ENCODE peak calls at places on chromosomes 11 and 22, in four cellular contexts. G is IMR-90, F is K562, I is GM12878. N is an unnamed sample. For H4K20me1, the result is how much of the 10 kb centered on the place peaks cover.

GRCh38 chr11:19739872-19740271 is 27.2 kb downstream of the NAV2 start:
- DNase-seq in G (peak), F (no peak), I (no peak), N (no peak)

GRCh38 chr11:115501895-115502589 is 2.2 kb downstream of the CADM1 start:
- DNase-seq in G (peak), F (no peak), I (peak), N (peak)

GRCh38 chr11:104957280-104957679 is 11.1 kb downstream of the CASP4 start:
- DNase-seq in G (peak), F (no peak), I (no peak), N (no peak)

GRCh38 chr22:30183271-30183670 is 63.3 kb downstream of the LIF start:
- DNase-seq in G (no peak), F (no peak), I (no peak), N (no peak)

GRCh38 chr11:1040428-1041148 is 4.1 kb upstream of the MUC6 start:
- DNase-seq in G (no peak), F (no peak), I (no peak), N (no peak)

GRCh38 chr11:119367661-119368120 is 13.8 kb downstream of the USP2 start:
- DNase-seq in G (no peak), F (no peak), I (no peak), N (no peak)

GRCh38 chr22:42560781-42561180 is 7.0 kb downstream of the SERHL2 start:
- DNase-seq in G (no peak), F (peak), I (no peak), N (peak)

GRCh38 chr11:116335078-116335477 is 437.7 kb downstream of the BUD13 start:
- DNase-seq in G (no peak), F (no peak), I (no peak), N (no peak)

GRCh38 chr11:64246874-64247728 is at the start of gene PPP1R14B:
- DNase-seq in G (peak), F (peak), I (no peak), N (peak)

GRCh38 chr11:59221438-59221837 is 8.7 kb upstream of the MPEG1 start:
- DNase-seq in G (peak), F (no peak), I (no peak), N (no peak)

GRCh38 chr11:80103149-80103859 is 662.5 kb upstream of the TENM4 start:
- DNase-seq in G (peak), F (no peak), I (no peak), N (no peak)

GRCh38 chr11:75541301-75541929 is 15.7 kb upstream of the GDPD5 start:
- DNase-seq in G (no peak), F (no peak), I (no peak), N (no peak)

GRCh38 chr11:28585007-28585406 is 476.8 kb downstream of the METTL15 start:
- DNase-seq in G (peak), F (no peak), I (no peak), N (no peak)

DNA sequence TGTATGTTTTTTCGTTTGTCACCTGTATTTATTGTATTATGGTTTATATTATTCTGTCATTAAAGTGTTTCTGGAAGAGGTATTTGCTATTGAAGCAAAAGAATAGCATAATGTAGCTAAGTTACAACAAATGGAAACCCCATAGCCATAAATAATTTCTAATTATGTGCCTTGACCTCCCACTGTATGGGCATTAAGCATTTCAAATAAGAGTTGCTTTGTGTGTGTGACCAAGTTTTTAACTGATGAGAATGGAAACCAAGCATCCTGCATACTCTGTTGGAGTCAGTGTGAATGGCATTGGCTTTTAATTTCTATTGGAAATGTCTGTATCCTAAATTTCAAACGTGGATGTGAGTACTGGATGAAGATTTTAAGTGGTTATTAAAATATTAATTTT is 61.9 kb upstream of the MYO18B start:
- DNase-seq in G (no peak), F (no peak), I (no peak), N (no peak)
- H4K20me1 ChIP-seq in G (under half), F (under half), I (under half), N (under half)

GRCh38 chr11:21711341-21711740 is 481.5 kb upstream of the ANO5 start:
- DNase-seq in G (no peak), F (no peak), I (no peak), N (no peak)

GRCh38 chr11:21710791-21711190 is 482.1 kb upstream of the ANO5 start:
- DNase-seq in G (no peak), F (no peak), I (no peak), N (peak)

GRCh38 chr11:21704539-21704938 is 488.3 kb upstream of the ANO5 start:
- DNase-seq in G (no peak), F (no peak), I (no peak), N (no peak)

GRCh38 chr11:21707116-21707769 is 485.6 kb upstream of the ANO5 start:
- DNase-seq in G (no peak), F (no peak), I (no peak), N (no peak)
- TF ChIP-seq RCOR1 in G (no peak), F (no peak), I (no peak), N (no peak)

GRCh38 chr22:47456031-47456430 is 693.6 kb downstream of the TBC1D22A start:
- DNase-seq in G (no peak), F (no peak), I (no peak), N (no peak)
- TF ChIP-seq RAD21 in G (no peak), F (no peak), I (no peak), N (no peak)

GRCh38 chr11:134288486-134288885 is 12.3 kb downstream of the GLB1L3 start:
- DNase-seq in G (no peak), F (no peak), I (no peak), N (no peak)
- H4K20me1 ChIP-seq in G (under half), F (under half), I (under half), N (under half)

GRCh38 chr22:19058713-19059451 is 63.3 kb downstream of the DGCR2 start:
- DNase-seq in G (no peak), F (no peak), I (no peak), N (no peak)

GRCh38 chr22:19057539-19057938 is 64.7 kb downstream of the DGCR2 start:
- DNase-seq in G (no peak), F (no peak), I (no peak), N (no peak)

GRCh38 chr22:19055801-19056200 is 66.4 kb downstream of the DGCR2 start:
- DNase-seq in G (no peak), F (no peak), I (no peak), N (peak)

GRCh38 chr22:19057999-19058491 is 64.2 kb downstream of the DGCR2 start:
- DNase-seq in G (no peak), F (no peak), I (no peak), N (no peak)

GRCh38 chr22:19056951-19057401 is 65.2 kb downstream of the DGCR2 start:
- DNase-seq in G (no peak), F (no peak), I (no peak), N (no peak)
- TF ChIP-seq RCOR1 in G (no peak), F (no peak), I (no peak), N (no peak)

DNA sequence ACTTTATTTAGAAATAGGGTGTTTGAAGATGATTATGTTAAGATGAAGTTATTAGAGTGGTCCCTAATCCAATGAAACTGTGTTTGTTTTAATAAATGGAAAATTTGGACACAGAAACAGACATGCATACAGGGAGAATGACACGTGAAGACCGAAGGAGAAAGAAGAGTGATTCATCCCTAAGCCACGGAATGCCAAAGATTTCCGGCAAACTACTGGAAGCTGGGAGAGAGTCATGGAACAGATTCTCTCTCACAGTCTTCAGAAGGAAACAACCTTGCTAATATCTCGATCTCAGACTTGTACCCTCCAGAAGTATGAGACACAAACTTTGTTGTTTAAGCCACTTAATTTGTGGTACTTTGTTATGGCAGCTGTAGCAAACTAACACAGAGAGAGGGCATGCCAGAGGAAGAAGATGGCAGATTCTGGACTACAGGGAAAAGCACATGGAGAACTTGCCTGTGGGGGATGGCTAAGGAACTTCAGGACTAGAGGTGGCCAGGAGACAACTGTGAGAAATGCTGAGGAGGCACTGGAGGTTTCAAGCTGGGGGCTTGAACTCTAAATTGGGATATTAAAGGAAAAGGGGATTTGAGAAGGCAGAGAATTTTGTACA is 733.5 kb upstream of the CCDC90B start:
- DNase-seq in G (peak), F (no peak), I (no peak), N (no peak)
- TF ChIP-seq RAD21 in G (no peak), F (no peak), I (no peak), N (no peak)

GRCh38 chr11:33931032-33931431 is 39.2 kb upstream of the LMO2 start:
- DNase-seq in G (no peak), F (no peak), I (no peak), N (no peak)

GRCh38 chr11:33928564-33928963 is 36.7 kb upstream of the LMO2 start:
- DNase-seq in G (no peak), F (no peak), I (no peak), N (no peak)

GRCh38 chr11:33932721-33933120 is 40.8 kb upstream of the LMO2 start:
- DNase-seq in G (no peak), F (peak), I (no peak), N (no peak)

GRCh38 chr11:33933607-33934006 is 41.7 kb upstream of the LMO2 start:
- DNase-seq in G (no peak), F (no peak), I (no peak), N (no peak)

GRCh38 chr11:33930317-33931021 is 38.6 kb upstream of the LMO2 start:
- DNase-seq in G (no peak), F (no peak), I (no peak), N (no peak)
- H4K20me1 ChIP-seq in G (under half), F (under half), I (under half), N (under half)

DNA sequence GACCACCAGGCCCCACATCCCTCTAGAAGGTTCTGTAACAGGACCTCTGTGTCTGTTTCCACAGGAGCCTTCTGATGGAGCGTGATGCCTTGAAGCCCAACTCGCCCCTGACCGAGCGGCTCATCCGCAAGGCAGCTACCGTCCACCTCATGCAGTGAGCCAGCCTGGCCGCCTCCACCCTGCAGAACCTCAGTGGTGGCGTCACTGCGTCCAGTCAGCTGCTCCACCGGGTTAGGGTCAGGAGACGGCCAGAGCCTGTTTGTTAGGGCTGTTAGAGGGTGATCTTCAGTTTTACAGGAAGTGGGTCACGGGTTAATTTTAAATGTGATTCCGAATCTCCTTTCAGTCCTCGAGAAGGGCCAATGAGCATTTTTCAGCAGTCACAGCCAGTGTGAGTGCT is 3.9 kb upstream of the GTSE1 start:
- DNase-seq in G (no peak), F (no peak), I (no peak), N (no peak)
- TF ChIP-seq RCOR1 in G (no peak), F (no peak), I (no peak), N (no peak)

DNA sequence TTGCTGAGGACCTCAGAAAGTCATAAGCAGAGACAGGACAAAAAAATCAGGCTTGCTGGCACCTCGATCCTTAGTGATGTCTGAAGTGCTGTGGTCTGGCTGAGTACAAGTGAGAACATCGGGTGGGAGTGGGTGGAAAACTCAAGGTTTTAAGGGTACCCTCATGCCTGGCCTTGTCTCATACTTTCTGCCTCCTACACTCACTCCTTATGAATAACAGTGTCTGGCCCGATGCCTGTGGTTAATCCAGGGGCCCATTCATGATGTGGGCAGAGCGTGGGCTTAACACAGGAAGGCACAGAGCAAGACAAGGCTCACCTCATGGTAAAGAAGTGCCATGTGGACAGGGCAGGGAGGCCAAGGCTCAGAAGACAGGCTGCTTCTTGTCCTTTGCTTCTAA is 11.0 kb upstream of the UCP3 start:
- DNase-seq in G (peak), F (no peak), I (peak), N (no peak)
- TF ChIP-seq RAD21 in G (no peak), F (no peak), I (no peak), N (no peak)

N was measured in SK-N-SH.